ENCODE peak calls at places on chromosomes 7 and 10, in ten cellular contexts. R is SK-N-SH, I is HCT116, W is A549, K is WTC11, V is GM12878, G is H1, B is HepG2, Q is endothelial cell of umbilical vein, D is K562. Y is an unnamed sample.

GRCh38 chr10:120749032-120749431 is 102.1 kb upstream of the WDR11 start:
- DNase-seq in Q (no peak), W (no peak), R (no peak), G (no peak), B (no peak), K (no peak), D (no peak), V (no peak), I (no peak), Y (no peak)

GRCh38 chr10:5915451-5915850 is 25.4 kb downstream of the FBH1 start:
- DNase-seq in G (no peak), K (no peak), B (no peak), Q (peak), W (no peak), I (no peak), D (no peak), V (no peak), R (no peak), Y (no peak)

GRCh38 chr10:80855348-80855971 is 317.8 kb downstream of the SH2D4B start:
- DNase-seq in W (peak), B (peak), D (peak), I (no peak), G (peak), R (peak), V (peak), Q (no peak), K (peak), Y (peak)

GRCh38 chr10:129966831-129967578 is 2.9 kb upstream of the EBF3 start:
- DNase-seq in Q (no peak), R (no peak), W (no peak), K (peak), I (no peak), G (peak), V (no peak), D (no peak), B (no peak), Y (no peak)

GRCh38 chr7:939843-940242 is 14.6 kb downstream of the ADAP1 start:
- DNase-seq in D (no peak), B (no peak), I (no peak), G (no peak), R (no peak), Q (no peak), W (no peak), V (no peak), K (no peak), Y (no peak)

GRCh38 chr10:18159596-18159995 is 19.4 kb downstream of the CACNB2 start:
- DNase-seq in Q (no peak), G (no peak), I (no peak), V (no peak), W (no peak), K (no peak), R (no peak), D (no peak), B (no peak), Y (no peak)

GRCh38 chr7:963236-964078 is 9.0 kb upstream of the ADAP1 start:
- DNase-seq in B (no peak), D (no peak), I (no peak), Q (no peak), K (no peak), R (peak), G (no peak), W (no peak), V (no peak), Y (no peak)

GRCh38 chr10:19749185-19749729 is 67.0 kb upstream of the PLXDC2 start:
- DNase-seq in K (no peak), Q (no peak), I (no peak), R (no peak), W (no peak), D (no peak), V (no peak), G (no peak), B (no peak), Y (no peak)

GRCh38 chr7:75889826-75890225 is 11.0 kb downstream of the RHBDD2 start:
- DNase-seq in K (no peak), G (no peak), V (no peak), B (no peak), I (no peak), R (no peak), W (no peak), Q (no peak), D (no peak), Y (no peak)

GRCh38 chr7:2738766-2739549 is 51.0 kb downstream of the AMZ1 start:
- DNase-seq in B (no peak), D (no peak), Q (no peak), G (peak), V (no peak), K (peak), R (no peak), I (no peak), W (no peak), Y (no peak)

GRCh38 chr7:157585113-157585861 is 248.5 kb downstream of the DNAJB6 start:
- DNase-seq in R (no peak), G (no peak), B (no peak), D (no peak), K (no peak), Q (no peak), W (no peak), V (no peak), I (no peak), Y (peak)

GRCh38 chr7:52021343-52021742 is 704.7 kb upstream of the COBL start:
- DNase-seq in K (no peak), B (no peak), G (no peak), D (no peak), I (no peak), Q (no peak), V (no peak), R (no peak), W (no peak), Y (peak)

GRCh38 chr10:28684157-28684985 is 7.0 kb downstream of the BAMBI start:
- DNase-seq in I (no peak), R (no peak), D (no peak), Q (no peak), B (no peak), V (no peak), W (no peak), G (no peak), K (no peak), Y (no peak)

GRCh38 chr7:107009846-107010203 is 34.7 kb upstream of the PRKAR2B start:
- DNase-seq in V (no peak), R (no peak), W (no peak), Q (no peak), G (no peak), D (no peak), B (no peak), I (no peak), K (no peak), Y (no peak)

GRCh38 chr7:107007004-107007891 is 37.3 kb upstream of the PRKAR2B start:
- DNase-seq in D (peak), V (no peak), B (no peak), I (no peak), W (no peak), R (no peak), Q (no peak), K (no peak), G (no peak), Y (no peak)

GRCh38 chr7:107002804-107003137 is 41.7 kb upstream of the PRKAR2B start:
- DNase-seq in B (no peak), V (no peak), K (no peak), W (no peak), R (no peak), I (no peak), D (no peak), Q (no peak), G (no peak), Y (no peak)

GRCh38 chr7:107012691-107013090 is 31.8 kb upstream of the PRKAR2B start:
- DNase-seq in W (no peak), I (no peak), B (no peak), R (no peak), Q (no peak), K (no peak), D (no peak), G (no peak), V (no peak), Y (no peak)

GRCh38 chr7:107007892-107008287 is 36.6 kb upstream of the PRKAR2B start:
- DNase-seq in I (no peak), G (no peak), V (no peak), Q (no peak), K (no peak), B (no peak), R (no peak), D (no peak), W (no peak), Y (no peak)
- TF ChIP-seq MAX in I (no peak), G (no peak), V (no peak), Q (no peak), K (no peak), B (no peak), R (no peak), D (no peak), W (no peak), Y (no peak)

GRCh38 chr7:142792129-142792528 is 21.4 kb downstream of the PRSS2 start:
- DNase-seq in K (no peak), B (no peak), D (no peak), I (no peak), R (no peak), Q (no peak), V (no peak), G (no peak), W (no peak), Y (no peak)

GRCh38 chr7:142791502-142791901 is 20.7 kb downstream of the PRSS2 start:
- DNase-seq in W (no peak), R (no peak), I (no peak), G (no peak), V (no peak), B (no peak), Q (no peak), K (no peak), D (no peak), Y (no peak)

GRCh38 chr7:142788303-142789286 is 17.8 kb downstream of the PRSS2 start:
- DNase-seq in D (no peak), V (no peak), I (no peak), B (no peak), R (no peak), K (no peak), G (no peak), Q (no peak), W (no peak), Y (no peak)

GRCh38 chr7:142790056-142790455 is 19.3 kb downstream of the PRSS2 start:
- DNase-seq in I (no peak), Q (no peak), V (no peak), K (no peak), R (no peak), G (no peak), B (no peak), D (no peak), W (no peak), Y (no peak)

DNA sequence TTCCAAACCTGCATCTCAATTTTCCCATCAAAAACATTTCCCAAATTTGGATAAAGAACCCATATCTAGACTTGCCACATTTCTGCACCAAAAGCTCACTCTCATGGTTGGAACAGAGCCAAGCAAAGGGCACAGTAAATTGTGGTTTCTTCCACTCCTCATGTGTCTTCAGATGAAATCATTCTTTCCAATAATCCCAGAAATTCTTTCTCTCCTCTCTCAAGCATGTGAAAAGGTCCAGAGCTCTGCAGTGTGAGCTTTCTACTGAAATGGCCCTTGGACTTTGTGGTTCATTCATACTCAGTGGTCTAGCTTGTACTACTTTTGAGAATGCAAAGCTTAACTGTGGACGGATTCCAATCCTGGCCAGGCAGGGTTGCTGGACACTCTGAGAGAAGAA is 19.8 kb downstream of the PRSS2 start:
- DNase-seq in I (no peak), R (no peak), W (no peak), G (no peak), D (no peak), V (no peak), B (no peak), K (no peak), Q (no peak), Y (no peak)
- TF ChIP-seq MAX in I (no peak), R (no peak), W (no peak), G (no peak), D (no peak), V (no peak), B (no peak), K (no peak), Q (no peak), Y (no peak)

GRCh38 chr7:88314092-88314491 is 7.4 kb upstream of the STEAP4 start:
- DNase-seq in W (no peak), D (no peak), I (no peak), Q (no peak), R (no peak), B (no peak), V (no peak), G (no peak), K (no peak), Y (no peak)
- TF ChIP-seq MAX in W (no peak), D (no peak), I (no peak), Q (no peak), R (no peak), B (no peak), V (no peak), G (no peak), K (no peak), Y (no peak)

GRCh38 chr7:143261901-143262300 is 1.3 kb upstream of the GSTK1 start:
- DNase-seq in V (no peak), I (no peak), W (no peak), R (no peak), K (no peak), D (no peak), G (no peak), B (no peak), Q (no peak), Y (no peak)

GRCh38 chr7:143265017-143265693 is 1.9 kb downstream of the GSTK1 start:
- DNase-seq in V (no peak), I (no peak), D (no peak), K (no peak), B (no peak), R (no peak), G (no peak), W (no peak), Q (no peak), Y (no peak)

GRCh38 chr7:143258830-143259229 is 4.4 kb upstream of the GSTK1 start:
- DNase-seq in W (no peak), D (no peak), Q (no peak), K (no peak), G (no peak), I (no peak), R (no peak), B (no peak), V (peak), Y (no peak)

GRCh38 chr7:143259765-143260164 is 3.5 kb upstream of the GSTK1 start:
- DNase-seq in G (no peak), B (peak), I (peak), R (no peak), V (no peak), Q (no peak), K (no peak), D (no peak), W (peak), Y (no peak)

DNA sequence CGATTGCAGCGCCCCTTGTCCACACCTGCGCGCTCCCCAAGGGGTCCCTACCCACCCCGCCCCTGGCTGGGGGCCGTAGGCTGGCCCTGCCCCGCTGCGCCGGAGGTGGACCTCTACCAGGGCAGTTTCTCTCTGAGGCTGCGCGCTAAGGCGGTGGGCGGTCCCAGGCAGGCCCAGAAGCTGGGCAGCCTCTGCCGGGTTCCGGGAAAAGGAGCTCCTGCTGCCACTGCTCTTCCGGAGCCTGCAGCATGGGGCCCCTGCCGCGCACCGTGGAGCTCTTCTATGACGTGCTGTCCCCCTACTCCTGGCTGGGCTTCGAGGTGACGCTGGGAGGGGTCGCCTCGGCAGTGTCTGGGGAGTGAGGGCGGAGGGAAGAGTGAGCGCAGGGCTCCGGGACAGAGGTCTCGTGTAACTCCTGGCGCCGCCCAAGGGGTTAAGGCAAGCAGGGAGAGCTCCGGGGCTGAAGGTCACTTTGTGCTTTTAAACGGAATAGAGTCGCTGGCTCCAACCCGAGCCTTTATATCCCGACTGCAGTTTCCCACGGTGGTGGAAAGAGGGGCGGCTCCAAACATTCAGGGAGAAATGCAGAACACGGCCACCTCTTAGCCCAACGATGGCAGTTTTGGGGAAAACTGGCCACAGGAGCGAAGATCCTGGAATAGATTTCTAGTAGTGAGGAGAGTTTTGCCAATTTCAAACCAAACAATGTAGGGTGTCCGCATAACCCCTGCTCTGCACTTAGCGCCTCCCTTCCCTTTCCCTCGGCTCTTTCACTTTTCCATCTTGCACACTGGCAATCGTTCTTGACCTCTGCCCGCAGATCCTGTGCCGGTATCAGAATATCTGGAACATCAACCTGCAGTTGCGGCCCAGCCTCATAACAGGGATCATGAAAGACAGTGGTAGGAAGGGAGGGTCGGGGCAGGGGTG is at the start of gene GSTK1:
- DNase-seq in G (peak), K (peak), B (peak), Q (peak), D (peak), I (peak), V (peak), R (peak), W (peak), Y (peak)
- TF ChIP-seq MAX in G (no peak), K (peak), B (peak), Q (no peak), D (peak), I (peak), V (peak), R (peak), W (peak), Y (peak)

DNA sequence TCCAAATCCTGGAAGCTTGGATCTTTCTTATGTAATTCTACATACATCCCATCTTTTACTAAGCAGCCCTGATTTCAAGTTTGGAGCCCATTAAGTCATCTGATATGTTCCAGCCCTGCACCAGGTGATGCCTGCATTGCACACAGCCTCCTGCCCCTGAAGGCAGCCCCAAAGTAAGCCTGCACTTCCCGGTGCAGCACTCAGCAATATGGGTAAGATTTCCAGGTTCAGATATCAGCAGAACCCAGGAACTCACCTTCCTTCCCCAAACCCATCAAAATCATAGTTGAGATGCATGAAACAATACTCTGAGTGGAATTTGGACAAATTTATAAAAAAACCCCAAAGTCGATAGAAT is 333 bp upstream of the DDC start:
- DNase-seq in K (no peak), G (no peak), V (no peak), R (no peak), W (no peak), Q (no peak), B (no peak), I (no peak), D (no peak), Y (no peak)
- TF ChIP-seq MAX in K (no peak), G (no peak), V (no peak), R (no peak), W (no peak), Q (no peak), B (no peak), I (no peak), D (no peak), Y (no peak)

Y was measured in NB4.